ENCODE peak calls at places on chromosomes 16 and 17, in six cellular contexts. C is spleen; S is posterior cingulate gyrus; T is GM23338; B is stimulated activated naive CD8-positive, alpha-beta T cell treated with anti-CD3 and anti-CD28 coated beads, Interleukin-15, amount 100 ng/mL, for 72 hours; O is adrenal gland. M is an unnamed sample.

GRCh38 chr17:79915850-79916430 is 76.7 kb upstream of the CBX4 start:
- DNase-seq in C (peak; percentile 72), S (no peak), T (peak; percentile 77), B (no peak), O (no peak), M (no peak)

GRCh38 chr17:19728114-19728495 is 11.7 kb upstream of the SLC47A2 start:
- DNase-seq in C (peak; percentile 85), S (peak; percentile 57), T (no peak), B (no peak), O (peak; percentile 95), M (no peak)

GRCh38 chr17:27807567-27808470 is 7.5 kb upstream of the NOS2 start:
- DNase-seq in C (peak; percentile 86), S (no peak), T (no peak), B (peak; percentile 60), O (peak; percentile 70), M (peak; percentile 25)

GRCh38 chr17:2939714-2940351 is 123.6 kb downstream of the OR1D5 start:
- DNase-seq in C (no peak), S (no peak), T (no peak), B (no peak), O (no peak), M (no peak)

GRCh38 chr16:57618306-57619132 is 9.9 kb upstream of the ADGRG1 start:
- DNase-seq in C (peak; percentile 36), S (no peak), T (no peak), B (no peak), O (no peak), M (no peak)

GRCh38 chr17:31537558-31537957 is 146.1 kb downstream of the RAB11FIP4 start:
- DNase-seq in C (peak; percentile 86), S (no peak), T (no peak), B (no peak), O (peak; percentile 65), M (no peak)

GRCh38 chr17:71118039-71118438 is 948.7 kb downstream of the KCNJ2 start:
- DNase-seq in C (no peak), S (no peak), T (peak; percentile 62), B (no peak), O (no peak), M (no peak)

GRCh38 chr17:82795615-82796014 is 43.8 kb downstream of the TBCD start:
- DNase-seq in C (peak; percentile 80), S (no peak), T (no peak), B (no peak), O (no peak), M (no peak)

GRCh38 chr17:77696720-77697460 is 261.6 kb upstream of the TNRC6C start:
- DNase-seq in C (no peak), S (no peak), T (peak; percentile 72), B (no peak), O (peak; percentile 27), M (no peak)

M was measured in T-helper 9 cell.